ENCODE peak calls at places on chromosomes 4 and X, in six cellular contexts. H, F, T, A, L and R are unnamed samples.

GRCh38 chr4:168803727-168804126 is 206.3 kb downstream of the CBR4 start:
- DNase-seq in H (peak; percentile 88), T (no peak), L (no peak), A (no peak), F (no peak), R (no peak)

GRCh38 chr4:8910822-8911310 is 39.2 kb upstream of the HMX1 start:
- DNase-seq in A (no peak), T (no peak), H (no peak), F (no peak), L (no peak), R (peak; percentile 39)

GRCh38 chr4:134862116-134862515 is 660.5 kb upstream of the PABPC4L start:
- DNase-seq in T (no peak), L (no peak), H (peak; percentile 1), F (no peak), A (no peak), R (no peak)

GRCh38 chr4:145785391-145786008 is 105.6 kb downstream of the C4orf51 start:
- DNase-seq in F (no peak), T (no peak), H (no peak), A (no peak), L (no peak), R (no peak)

GRCh38 chrX:13103111-13103913 is 58.9 kb upstream of the FAM9C start:
- DNase-seq in T (no peak), L (no peak), F (no peak), H (no peak), A (no peak), R (no peak)

GRCh38 chr4:176319704-176320339 is at the start of gene SPCS3:
- DNase-seq in L (peak; percentile 67), A (peak; percentile 97), H (peak; percentile 91), T (peak; percentile 95), F (peak; percentile 90), R (peak; percentile 79)

GRCh38 chr4:112083587-112084347 is 61.5 kb upstream of the FAM241A start:
- DNase-seq in L (no peak), T (no peak), H (peak; percentile 31), F (peak; percentile 56), A (no peak), R (no peak)

GRCh38 chr4:45007499-45007898 is 281.1 kb upstream of the GNPDA2 start:
- DNase-seq in T (no peak), F (no peak), L (no peak), H (no peak), A (no peak), R (no peak)

GRCh38 chrX:130216312-130216711 is 44.5 kb downstream of the RAB33A start:
- DNase-seq in H (peak; percentile 8), F (no peak), A (no peak), T (no peak), L (no peak), R (no peak)

GRCh38 chr4:173521474-173522159 is 8.4 kb downstream of the HAND2 start:
- DNase-seq in F (no peak), L (no peak), A (peak; percentile 64), T (no peak), H (no peak), R (peak; percentile 61)

GRCh38 chr4:184237612-184238011 is 19.9 kb upstream of the ENPP6 start:
- DNase-seq in T (no peak), A (no peak), L (no peak), H (no peak), F (no peak), R (no peak)

GRCh38 chrX:133523094-133523493 is 107.8 kb upstream of the GPC4 start:
- DNase-seq in F (no peak), L (no peak), A (no peak), H (no peak), T (no peak), R (no peak)

GRCh38 chr4:78484574-78484973 is 67.0 kb upstream of the ANXA3 start:
- DNase-seq in H (no peak), T (peak; percentile 42), L (no peak), F (no peak), A (no peak), R (no peak)

GRCh38 chr4:37383579-37384229 is 139.2 kb downstream of the NWD2 start:
- DNase-seq in T (peak; percentile 43), A (peak; percentile 9), F (peak; percentile 14), L (no peak), H (peak; percentile 5), R (no peak)

GRCh38 chrX:136275553-136275952 is 24.4 kb upstream of the MAP7D3 start:
- DNase-seq in H (no peak), A (no peak), T (no peak), L (no peak), F (no peak), R (no peak)

GRCh38 chr4:8260656-8261111 is 8.9 kb upstream of the HTRA3 start:
- DNase-seq in T (no peak), F (peak; percentile 52), L (no peak), A (peak; percentile 74), H (peak; percentile 96), R (no peak)

GRCh38 chr4:46856347-46856746 is 52.7 kb downstream of the COX7B2 start:
- DNase-seq in A (no peak), H (peak; percentile 10), F (no peak), L (no peak), T (no peak), R (no peak)

GRCh38 chr4:153643406-153644016 is 40.6 kb upstream of the TLR2 start:
- DNase-seq in T (peak; percentile 54), L (peak; percentile 50), H (peak; percentile 59), A (peak; percentile 69), F (peak; percentile 60), R (no peak)

GRCh38 chrX:112628288-112628687 is 51.5 kb downstream of the LHFPL1 start:
- DNase-seq in A (no peak), F (no peak), T (no peak), H (no peak), L (no peak), R (no peak)
- TF ChIP-seq RFX5 in A (no peak), F (no peak), T (no peak), H (no peak), L (no peak), R (no peak)

DNA sequence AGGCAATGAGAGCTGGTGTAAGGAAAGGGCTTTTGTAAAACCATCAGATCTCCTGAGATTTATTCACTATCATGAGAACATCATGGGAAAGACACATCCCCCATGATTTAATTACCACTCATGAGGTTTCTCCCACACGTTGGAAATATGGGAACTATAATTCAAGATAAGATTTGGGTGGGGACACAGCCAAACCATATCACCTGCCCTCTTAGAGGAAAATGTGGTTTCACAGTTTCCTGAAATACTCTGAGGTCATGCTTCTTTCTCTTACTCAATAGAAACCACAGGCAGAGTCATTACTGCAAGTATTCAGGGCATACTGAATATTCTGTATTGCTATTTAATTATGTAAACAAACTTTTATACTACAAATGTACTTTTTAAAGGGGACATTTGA is 1453.3 kb downstream of the PCDH18 start:
- DNase-seq in L (no peak), A (no peak), T (no peak), F (no peak), H (peak; percentile 12), R (no peak)
- TF ChIP-seq RFX5 in L (no peak), A (no peak), T (no peak), F (no peak), H (no peak), R (no peak)

DNA sequence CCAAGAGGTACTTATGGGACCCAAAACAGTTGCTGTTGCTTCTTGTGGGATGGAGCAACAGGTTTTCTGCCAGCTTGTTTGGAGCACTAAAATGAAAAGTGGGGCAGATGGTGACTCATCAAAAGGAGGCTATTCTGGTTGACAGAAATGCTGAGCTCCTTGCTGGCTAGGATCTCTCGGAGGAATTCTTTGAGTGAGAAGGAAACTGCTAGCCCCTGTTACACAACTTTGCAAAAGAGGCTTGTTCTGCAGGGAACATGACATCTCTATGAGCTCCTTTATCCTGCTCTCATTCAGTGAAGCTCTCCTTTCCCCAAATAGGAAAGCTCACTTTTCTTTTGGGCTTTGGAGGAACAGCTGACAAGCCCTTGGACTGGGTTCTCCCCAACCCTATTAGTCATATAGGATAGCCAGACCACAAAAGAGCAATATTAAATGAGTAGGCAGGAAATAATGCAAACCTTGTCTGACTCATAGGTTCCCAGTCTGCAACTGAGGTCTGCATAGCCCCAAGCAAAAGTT is 108.3 kb downstream of the CDS1 start:
- DNase-seq in F (peak; percentile 31), A (no peak), T (peak; percentile 14), L (no peak), H (peak; percentile 94), R (no peak)
- TF ChIP-seq RFX5 in F (no peak), A (no peak), T (no peak), L (no peak), H (no peak), R (no peak)

GRCh38 chr4:57475424-57475823 is 365.2 kb upstream of the IGFBP7 start:
- DNase-seq in H (no peak), L (no peak), A (no peak), F (no peak), T (no peak), R (no peak)
- TF ChIP-seq RFX5 in H (no peak), L (no peak), A (no peak), F (no peak), T (no peak), R (no peak)

GRCh38 chr4:84681488-84682274 is 98.8 kb downstream of the CDS1 start:
- DNase-seq in A (no peak), H (peak; percentile 82), F (no peak), T (no peak), L (no peak), R (no peak)
- TF ChIP-seq RFX5 in A (no peak), H (no peak), F (no peak), T (no peak), L (no peak), R (no peak)

DNA sequence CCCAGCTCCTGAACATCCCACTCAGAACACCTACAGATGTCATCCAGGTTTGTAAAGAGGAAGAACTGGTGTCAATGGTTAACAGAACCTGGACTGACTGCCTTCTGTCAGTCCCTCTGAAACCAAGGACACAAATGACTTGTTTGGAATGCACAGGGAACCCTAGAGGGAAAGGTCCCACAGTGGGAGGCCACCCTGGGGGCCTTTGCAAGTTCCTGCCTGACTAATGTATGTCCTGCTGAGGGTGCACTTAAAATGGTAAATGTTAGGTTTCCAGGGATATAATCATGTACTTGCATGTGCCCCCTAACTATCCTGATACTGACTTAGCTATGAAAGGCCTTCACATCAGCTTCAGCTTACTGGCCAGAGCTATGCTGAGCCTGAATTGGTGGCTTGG is 15.0 kb upstream of the XAGE2 start:
- DNase-seq in A (no peak), T (no peak), H (no peak), F (no peak), L (no peak), R (no peak)
- TF ChIP-seq RFX5 in A (no peak), T (no peak), H (no peak), F (no peak), L (no peak), R (no peak)

GRCh38 chr4:653831-654525 is 20.1 kb downstream of the ATP5ME start:
- DNase-seq in A (no peak), F (no peak), H (no peak), L (no peak), T (no peak), R (no peak)
- TF ChIP-seq RFX5 in A (no peak), F (no peak), H (no peak), L (no peak), T (no peak), R (no peak)

GRCh38 chr4:12499693-12500092 is 984.4 kb downstream of the RAB28 start:
- DNase-seq in T (no peak), L (no peak), F (no peak), H (no peak), A (no peak), R (no peak)
- TF ChIP-seq RFX5 in T (no peak), L (no peak), F (no peak), H (no peak), A (no peak), R (no peak)